ENCODE peak calls at places on chromosome 13, in ten cellular contexts. M is HEK293T; S is tibial artery; Q is stimulated activated effector memory CD8-positive, alpha-beta T cell treated with anti-CD3 and anti-CD28 coated beads, Interleukin-12 subunit alpha, Interleukin-12 subunit beta, amount 100 ng/mL, for 72 hours; J is substantia nigra; D is SK-N-DZ; L is H54; H is GM23338; K is activated naive CD8-positive, alpha-beta T cell treated with anti-CD3 and anti-CD28 coated beads, Interleukin-2, amount 10 ng/mL, durations not matched to agents 7 days and 5 days; W is heart left ventricle. O is an unnamed sample.

GRCh38 chr13:25922373-25922772 is 129.4 kb downstream of the SHISA2 start:
- DNase-seq in J (no peak), W (no peak), H (peak), K (no peak), D (peak), S (no peak), M (no peak), Q (no peak), L (no peak), O (no peak)

GRCh38 chr13:111326981-111327642 is 6.7 kb downstream of the TEX29 start:
- DNase-seq in L (no peak), S (peak), J (no peak), Q (no peak), W (no peak), H (no peak), D (no peak), M (no peak), K (no peak), O (no peak)

GRCh38 chr13:66915596-66916185 is 314.4 kb downstream of the PCDH9 start:
- DNase-seq in Q (no peak), S (no peak), H (no peak), M (no peak), D (no peak), L (no peak), J (no peak), W (no peak), K (no peak), O (no peak)

GRCh38 chr13:109786457-109787134 is at the start of gene IRS2:
- DNase-seq in D (peak), M (peak), W (peak), Q (peak), H (peak), K (peak), J (peak), S (peak), L (peak), O (peak)

GRCh38 chr13:97934590-97934989 is 18.9 kb upstream of the IPO5 start:
- DNase-seq in J (peak), K (no peak), Q (no peak), M (no peak), L (no peak), H (peak), D (no peak), W (no peak), S (no peak), O (no peak)

GRCh38 chr13:21625366-21625765 is 21.4 kb upstream of the MICU2 start:
- DNase-seq in H (peak), L (no peak), J (no peak), Q (no peak), W (no peak), S (no peak), K (no peak), D (no peak), M (peak), O (peak)

GRCh38 chr13:24269803-24270202 is 39.6 kb upstream of the C1QTNF9 start:
- DNase-seq in D (no peak), J (no peak), H (no peak), Q (no peak), K (no peak), W (no peak), L (no peak), M (no peak), S (no peak), O (no peak)

GRCh38 chr13:25132984-25133383 is 37.0 kb downstream of the PABPC3 start:
- DNase-seq in J (no peak), D (no peak), L (no peak), H (no peak), M (no peak), S (no peak), W (no peak), K (no peak), Q (no peak), O (no peak)

O was measured in lung microvascular endothelial cell.